ENCODE peak calls at places on chromosome 11, in six cellular contexts. U is dorsolateral prefrontal cortex, L is heart left ventricle, H is brain microvascular endothelial cell, A is aorta, X is fibroblast of pulmonary artery. D is an unnamed sample.

GRCh38 chr11:127651175-127651887 is 650.8 kb upstream of the KIRREL3 start:
- DNase-seq in U (no peak), L (no peak), H (peak), A (no peak), X (peak), D (no peak)

GRCh38 chr11:120068114-120068573 is 69.8 kb downstream of the TRIM29 start:
- DNase-seq in U (no peak), L (no peak), H (peak), A (no peak), X (peak), D (no peak)

GRCh38 chr11:58905141-58905715 is 34.1 kb upstream of the GLYATL1 start:
- DNase-seq in U (peak), L (peak), H (peak), A (peak), X (peak), D (no peak)

GRCh38 chr11:59746111-59746510 is 9.1 kb upstream of the STX3 start:
- DNase-seq in U (no peak), L (no peak), H (no peak), A (no peak), X (no peak), D (no peak)

GRCh38 chr11:131033151-131033651 is 116.9 kb upstream of the SNX19 start:
- DNase-seq in U (peak), L (no peak), H (peak), A (no peak), X (peak), D (no peak)

GRCh38 chr11:6472934-6473333 is 807 bp downstream of the TRIM3 start:
- DNase-seq in U (no peak), L (no peak), H (no peak), A (no peak), X (no peak), D (no peak)

GRCh38 chr11:118033443-118033842 is 43.4 kb upstream of the TMPRSS4 start:
- DNase-seq in U (no peak), L (no peak), H (no peak), A (no peak), X (no peak), D (no peak)

GRCh38 chr11:18522388-18522787 is 4.4 kb downstream of the TSG101 start:
- DNase-seq in U (no peak), L (no peak), H (no peak), A (no peak), X (no peak), D (no peak)

GRCh38 chr11:14789879-14790484 is 102.0 kb downstream of the CYP2R1 start:
- DNase-seq in U (no peak), L (no peak), H (no peak), A (no peak), X (peak), D (no peak)

GRCh38 chr11:94732617-94733292 is 35.4 kb upstream of the AMOTL1 start:
- DNase-seq in U (no peak), L (peak), H (peak), A (no peak), X (peak), D (no peak)

GRCh38 chr11:90329043-90329442 is 106.2 kb upstream of the CHORDC1 start:
- DNase-seq in U (no peak), L (no peak), H (no peak), A (no peak), X (no peak), D (no peak)

GRCh38 chr11:126102436-126102894 is 39.8 kb upstream of the CDON start:
- DNase-seq in U (no peak), L (no peak), H (no peak), A (no peak), X (peak), D (no peak)

DNA sequence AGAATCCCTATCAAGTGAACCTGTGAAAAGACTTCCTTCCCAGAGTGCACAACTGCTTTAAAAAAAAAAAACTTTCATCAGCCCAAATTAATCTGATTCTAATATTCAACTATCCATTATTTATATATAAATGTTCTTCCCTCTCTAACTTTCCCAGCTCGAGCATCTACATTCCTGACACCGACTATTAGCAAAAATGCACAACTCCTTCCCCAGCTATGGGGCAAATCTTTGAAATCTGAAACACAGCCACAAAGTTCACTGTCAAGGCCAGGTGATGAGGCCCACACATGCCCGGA is 2.3 kb downstream of the PHF21A start:
- DNase-seq in U (no peak), L (no peak), H (no peak), A (no peak), X (no peak), D (no peak)
- H3K4me3 ChIP-seq in U (peak), L (peak), H (peak), A (peak), X (peak), D (peak)

GRCh38 chr11:82731691-82732277 is 1.9 kb downstream of the FAM181B start:
- DNase-seq in U (no peak), L (no peak), H (no peak), A (no peak), X (no peak), D (no peak)

GRCh38 chr11:82732734-82733443 is 775 bp downstream of the FAM181B start:
- DNase-seq in U (peak), L (no peak), H (no peak), A (peak), X (no peak), D (no peak)

GRCh38 chr11:82732348-82732733 is 1.3 kb downstream of the FAM181B start:
- DNase-seq in U (no peak), L (no peak), H (no peak), A (no peak), X (no peak), D (no peak)

GRCh38 chr11:82734120-82734479 is 436 bp upstream of the FAM181B start:
- DNase-seq in U (no peak), L (no peak), H (no peak), A (no peak), X (no peak), D (no peak)

GRCh38 chr11:82733444-82734119 is at the start of gene FAM181B:
- DNase-seq in U (peak), L (peak), H (peak), A (peak), X (peak), D (no peak)
- H3K4me3 ChIP-seq in U (peak), L (peak), H (peak), A (peak), X (peak), D (peak)

DNA sequence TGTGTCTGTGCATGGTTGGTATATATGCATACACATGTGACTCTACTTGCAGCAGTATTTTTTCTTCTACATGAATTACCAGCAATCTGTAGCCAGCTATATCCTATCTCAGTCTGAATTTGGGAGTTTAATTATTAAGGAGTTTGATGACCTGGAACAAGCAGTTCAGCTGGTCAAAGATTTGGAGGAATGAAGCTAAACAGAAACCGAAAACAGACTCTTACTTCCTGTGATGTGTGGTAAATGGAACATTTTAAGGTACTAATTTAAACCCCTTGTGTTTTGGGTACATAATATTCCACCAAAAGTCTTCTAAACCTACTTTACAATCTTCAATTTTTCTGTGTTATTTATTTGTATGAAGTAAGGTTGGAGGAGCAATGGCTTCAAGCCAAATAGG is 124.4 kb upstream of the PGR start:
- DNase-seq in U (no peak), L (no peak), H (no peak), A (no peak), X (no peak), D (no peak)
- H3K4me3 ChIP-seq in U (no peak), L (no peak), H (no peak), A (no peak), X (no peak), D (no peak)

DNA sequence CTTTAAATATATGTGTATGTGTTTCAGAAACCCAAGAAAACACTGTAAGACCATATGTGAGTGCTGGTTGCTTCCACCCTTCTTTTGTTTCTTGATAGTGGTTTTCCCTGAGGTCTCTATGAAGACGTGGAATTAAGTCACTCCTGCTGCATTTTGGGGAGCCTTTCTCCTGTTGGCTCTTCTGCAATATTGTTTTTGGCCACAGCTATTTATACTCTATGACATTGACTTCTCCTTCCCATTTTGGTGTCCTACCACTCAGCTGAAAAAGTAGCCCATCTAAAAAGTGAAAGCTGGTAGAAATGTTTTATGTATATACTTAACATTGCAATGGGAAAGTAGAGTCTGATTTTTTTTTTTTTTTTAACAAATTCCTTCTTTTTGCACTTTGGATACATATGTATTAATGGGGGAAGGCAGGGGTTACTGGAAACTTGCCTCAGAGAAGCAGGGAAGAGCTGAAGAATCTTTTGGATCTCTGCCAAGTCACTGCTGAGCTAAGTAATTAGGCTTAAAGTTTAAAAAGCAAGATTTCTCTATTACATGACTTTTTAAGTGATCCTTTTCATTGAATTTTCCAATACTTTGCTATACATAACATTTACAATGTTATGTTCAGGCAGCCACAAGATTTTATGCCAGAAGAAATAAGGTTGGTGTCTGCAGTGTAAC is 1.8 kb downstream of the TTC17 start:
- DNase-seq in U (no peak), L (no peak), H (no peak), A (no peak), X (peak), D (no peak)
- H3K4me3 ChIP-seq in U (peak), L (peak), H (no peak), A (no peak), X (peak), D (no peak)

DNA sequence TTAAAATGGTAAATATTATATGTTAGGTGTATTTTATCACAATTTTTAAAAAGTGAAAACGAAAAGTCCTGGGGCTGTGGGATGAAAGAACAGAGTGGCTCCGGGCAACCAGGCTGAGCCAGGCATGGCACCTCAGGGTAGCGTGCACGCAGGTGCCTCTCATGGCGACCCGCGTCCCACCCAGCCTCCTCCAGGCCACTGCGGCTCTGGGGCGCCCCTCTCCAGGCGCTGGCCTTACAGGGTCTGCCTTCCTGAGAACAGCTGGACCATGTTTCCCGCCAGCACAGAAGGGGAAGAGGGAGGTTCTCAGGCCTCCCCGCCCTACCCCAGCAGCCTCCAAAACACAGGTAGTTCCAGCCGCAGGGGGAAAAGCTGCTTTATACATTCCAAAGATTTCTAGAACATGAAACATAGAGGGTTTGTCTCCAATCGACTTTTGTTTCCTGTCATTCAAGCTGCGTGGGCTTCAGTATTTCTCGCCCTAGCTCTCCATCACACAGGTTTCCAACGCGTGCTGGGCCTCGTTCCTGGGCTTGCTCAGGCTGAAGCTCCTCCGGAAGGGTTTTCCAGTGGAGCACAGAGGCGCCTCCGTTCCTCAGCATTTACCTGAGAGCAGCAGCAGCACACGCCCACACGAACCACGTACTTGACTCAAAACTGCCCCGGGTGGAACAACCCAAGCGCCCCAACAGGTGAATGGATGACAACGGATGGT is 10.5 kb downstream of the EHD1 start:
- DNase-seq in U (no peak), L (no peak), H (no peak), A (no peak), X (no peak), D (no peak)
- H3K4me3 ChIP-seq in U (no peak), L (no peak), H (no peak), A (no peak), X (no peak), D (no peak)

DNA sequence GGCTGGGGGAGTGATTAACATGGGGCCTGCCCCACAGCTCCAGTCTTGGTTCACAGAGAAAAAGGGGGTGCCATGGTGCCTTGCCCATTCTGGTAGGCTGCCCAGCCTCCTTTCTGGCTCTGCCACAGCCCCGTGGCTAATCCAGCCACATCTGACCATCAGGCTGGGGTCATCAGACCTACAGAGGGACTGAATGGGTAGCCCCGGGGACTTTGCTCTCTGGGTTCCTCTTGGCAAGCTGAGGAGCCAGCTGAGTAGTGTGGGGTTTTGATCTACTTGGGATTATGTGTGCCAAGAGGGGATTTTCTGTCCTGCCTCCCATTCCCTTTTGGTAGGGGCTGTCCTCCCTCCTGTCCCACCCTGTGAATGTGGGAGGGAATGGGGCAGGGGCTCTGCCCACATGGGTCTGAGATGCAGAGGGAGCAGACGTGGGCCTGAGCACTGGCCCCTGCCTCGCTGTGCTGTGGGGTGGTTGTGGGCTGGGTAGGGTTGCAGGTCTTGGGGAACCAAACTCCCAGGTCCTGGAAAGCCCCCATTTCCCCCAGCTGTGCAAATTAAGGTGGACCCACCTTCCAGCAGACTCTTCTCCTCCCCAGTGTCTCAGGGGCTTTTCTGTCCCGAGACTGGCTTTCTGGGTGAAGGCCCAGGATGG is 32.0 kb downstream of the CD82 start:
- DNase-seq in U (no peak), L (no peak), H (no peak), A (no peak), X (no peak), D (no peak)
- H3K4me3 ChIP-seq in U (no peak), L (no peak), H (no peak), A (no peak), X (no peak), D (no peak)

D was measured in vagina.